ENCODE peak calls at places on chromosomes 1 and 21, in four cellular contexts. One of them, this sample, is unnamed.

GRCh38 chr1:223708001-223708359 is 4.4 kb upstream of the CAPN2 start:
- DNase-seq in HepG2: peak
- DNase-seq in HEK293T: no peak
- DNase-seq in GM12878: no peak
- DNase-seq in this sample: no peak

GRCh38 chr1:182330303-182330702 is 61.3 kb downstream of the GLUL start:
- DNase-seq in HEK293T: no peak
- DNase-seq in GM12878: no peak
- DNase-seq in HepG2: no peak
- DNase-seq in this sample: no peak

GRCh38 chr1:211259596-211260126 is 495 bp downstream of the RCOR3 start:
- DNase-seq in HEK293T: peak
- DNase-seq in GM12878: no peak
- DNase-seq in HepG2: peak
- DNase-seq in this sample: peak

GRCh38 chr1:201556841-201557571 is 18.1 kb downstream of the NAV1 start:
- DNase-seq in HepG2: no peak
- DNase-seq in GM12878: no peak
- DNase-seq in HEK293T: no peak
- DNase-seq in this sample: no peak

GRCh38 chr1:19059773-19060172 is 103.3 kb upstream of the IFFO2 start:
- DNase-seq in GM12878: no peak
- DNase-seq in HEK293T: no peak
- DNase-seq in HepG2: no peak
- DNase-seq in this sample: no peak

GRCh38 chr21:41926068-41926806 is 27.6 kb downstream of the C2CD2 start:
- DNase-seq in HepG2: peak
- DNase-seq in HEK293T: no peak
- DNase-seq in GM12878: peak
- DNase-seq in this sample: no peak

GRCh38 chr1:236893626-236894545 is 98.8 kb downstream of the MTR start:
- DNase-seq in GM12878: no peak
- DNase-seq in HEK293T: no peak
- DNase-seq in HepG2: no peak
- DNase-seq in this sample: no peak

GRCh38 chr1:92482665-92483441 is 3.9 kb downstream of the GFI1 start:
- DNase-seq in GM12878: no peak
- DNase-seq in HepG2: no peak
- DNase-seq in HEK293T: no peak
- DNase-seq in this sample: no peak

GRCh38 chr1:13661539-13661938 is 38.4 kb upstream of the PRDM2 start:
- DNase-seq in HEK293T: no peak
- DNase-seq in HepG2: no peak
- DNase-seq in GM12878: no peak
- DNase-seq in this sample: no peak
- TF ChIP-seq TARDBP in HEK293T: no peak
- TF ChIP-seq TARDBP in HepG2: no peak
- TF ChIP-seq TARDBP in GM12878: no peak
- TF ChIP-seq TARDBP in this sample: no peak

DNA sequence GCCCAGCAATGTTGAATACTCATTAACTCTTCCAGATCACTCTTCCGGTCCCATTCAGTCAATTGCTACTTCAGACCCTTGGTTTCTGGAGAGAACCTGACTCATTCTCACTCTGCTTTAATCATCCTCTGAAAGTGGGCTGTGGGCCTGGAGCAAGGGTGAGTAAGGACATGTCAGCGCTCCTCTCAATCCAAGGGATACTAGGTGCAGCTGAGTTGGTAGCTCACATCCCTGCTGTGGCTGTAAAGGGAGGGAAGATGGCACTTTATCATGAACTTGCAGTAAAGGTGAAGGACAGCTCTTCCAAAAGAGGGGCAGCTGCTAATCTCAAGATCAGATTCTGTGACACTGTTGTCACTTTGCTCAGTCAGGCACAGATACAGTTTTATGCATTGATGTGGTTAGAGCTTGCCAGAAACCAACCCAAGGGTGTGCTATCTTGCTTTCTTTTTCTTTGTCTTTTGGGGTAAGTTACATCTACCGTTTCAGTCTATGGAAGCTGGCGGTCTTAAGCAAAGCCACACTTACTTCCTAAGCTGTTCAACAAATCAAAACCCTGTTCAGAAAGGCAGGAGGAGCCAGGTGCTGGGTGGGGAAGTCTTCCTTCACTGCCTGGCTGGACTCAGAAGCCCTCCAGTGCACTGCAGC is 26.5 kb upstream of the NTPCR start:
- DNase-seq in HepG2: no peak
- DNase-seq in HEK293T: no peak
- DNase-seq in GM12878: peak
- DNase-seq in this sample: no peak
- TF ChIP-seq TARDBP in HepG2: no peak
- TF ChIP-seq TARDBP in HEK293T: no peak
- TF ChIP-seq TARDBP in GM12878: no peak
- TF ChIP-seq TARDBP in this sample: no peak

GRCh38 chr1:175498002-175498401 is 245.4 kb downstream of the TNR start:
- DNase-seq in HEK293T: no peak
- DNase-seq in HepG2: no peak
- DNase-seq in GM12878: no peak
- DNase-seq in this sample: no peak
- TF ChIP-seq TARDBP in HEK293T: no peak
- TF ChIP-seq TARDBP in HepG2: no peak
- TF ChIP-seq TARDBP in GM12878: no peak
- TF ChIP-seq TARDBP in this sample: no peak

DNA sequence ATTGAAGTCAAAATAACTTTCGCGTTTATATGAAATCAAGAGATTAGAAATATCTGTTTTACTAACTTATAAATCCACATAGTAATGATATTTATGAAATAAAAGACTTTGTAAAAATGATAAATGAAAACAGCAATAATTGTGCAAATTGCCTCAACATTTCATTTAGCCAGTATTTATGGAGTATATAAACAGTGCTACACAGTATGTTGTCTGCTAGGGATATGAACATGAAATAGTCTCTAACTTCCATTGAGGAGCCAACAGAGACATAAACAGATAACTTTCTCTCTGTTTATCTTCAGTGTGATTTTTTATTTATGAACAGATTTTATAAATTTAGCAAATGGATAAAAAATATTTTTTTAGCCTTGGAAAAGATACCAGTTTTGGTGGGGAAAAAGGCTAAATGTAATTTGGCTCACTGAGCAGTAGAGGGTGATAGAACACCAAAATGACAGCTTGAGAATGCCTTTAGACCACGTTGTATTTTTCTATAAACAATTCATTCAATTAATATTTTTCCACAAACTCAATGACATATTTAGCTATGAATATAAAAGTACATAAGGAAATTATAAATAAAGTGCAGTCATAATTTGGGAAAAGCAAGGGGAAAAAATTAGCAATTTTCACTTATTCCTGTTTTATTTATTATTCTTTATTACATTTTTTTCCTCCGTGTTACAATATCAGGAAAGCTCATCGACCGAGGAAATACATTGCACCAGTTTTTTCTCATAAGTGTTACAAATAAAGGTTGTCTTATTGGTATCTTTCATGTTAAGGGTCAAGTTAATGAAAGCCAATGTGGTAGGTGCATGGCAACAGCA is 47.4 kb upstream of the EEIG2 start:
- DNase-seq in HepG2: no peak
- DNase-seq in GM12878: no peak
- DNase-seq in HEK293T: peak
- DNase-seq in this sample: peak
- TF ChIP-seq TARDBP in HepG2: no peak
- TF ChIP-seq TARDBP in GM12878: no peak
- TF ChIP-seq TARDBP in HEK293T: no peak
- TF ChIP-seq TARDBP in this sample: no peak

DNA sequence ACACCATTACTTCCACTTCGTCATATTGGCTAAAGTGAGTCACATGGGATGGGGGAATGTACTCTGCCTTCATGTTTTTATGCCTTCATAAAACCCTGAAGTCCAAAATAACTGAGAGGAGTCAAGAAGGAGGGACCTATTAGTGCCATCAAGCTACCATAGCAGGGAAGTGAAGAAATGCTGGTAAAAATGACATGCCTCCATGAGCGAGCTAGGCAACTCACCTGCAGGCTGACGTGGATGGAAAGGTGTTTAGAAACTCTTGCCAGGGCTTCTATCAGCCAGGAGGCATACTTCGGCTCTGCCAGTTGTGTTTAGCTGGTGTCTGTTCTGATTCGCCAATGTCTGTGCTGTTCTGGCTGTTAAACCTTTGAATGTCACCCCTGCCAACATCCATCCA is 424.4 kb upstream of the USP24 start:
- DNase-seq in HepG2: no peak
- DNase-seq in HEK293T: no peak
- DNase-seq in GM12878: no peak
- DNase-seq in this sample: no peak
- TF ChIP-seq TARDBP in HepG2: no peak
- TF ChIP-seq TARDBP in HEK293T: no peak
- TF ChIP-seq TARDBP in GM12878: no peak
- TF ChIP-seq TARDBP in this sample: no peak

This sample was measured in K562.